ENCODE peak calls at places on chromosomes 7 and 10, in eight cellular contexts. X is neural crest cell; S is fibroblast of pulmonary artery; J is bronchial epithelial cell; Y is IMR-90; Z is CD4-positive, alpha-beta T cell; U is Panc1; I is fibroblast of lung. H is an unnamed sample.

GRCh38 chr10:78991187-78991586 is 77.6 kb upstream of the ZMIZ1 start:
- DNase-seq in S (no peak), Y (peak), X (no peak), Z (no peak), U (peak), I (peak), J (peak), H (no peak)

GRCh38 chr7:72037494-72037893 is 374.6 kb downstream of the CALN1 start:
- DNase-seq in Z (no peak), U (no peak), Y (no peak), S (no peak), I (no peak), X (no peak), J (no peak), H (no peak)

GRCh38 chr10:75575940-75576339 is 144.5 kb downstream of the LRMDA start:
- DNase-seq in S (no peak), J (no peak), I (no peak), Y (no peak), U (no peak), Z (no peak), X (no peak), H (no peak)

GRCh38 chr10:18238875-18239485 is 98.8 kb downstream of the CACNB2 start:
- DNase-seq in Z (no peak), U (no peak), X (no peak), J (peak), Y (peak), I (peak), S (peak), H (no peak)

GRCh38 chr7:3861941-3862340 is 560.9 kb downstream of the SDK1 start:
- DNase-seq in U (no peak), J (peak), X (no peak), Y (peak), I (peak), Z (no peak), S (peak), H (no peak)

GRCh38 chr7:33597181-33597580 is 308.2 kb upstream of the BMPER start:
- DNase-seq in Z (no peak), J (peak), I (no peak), U (no peak), X (no peak), Y (no peak), S (no peak), H (no peak)

GRCh38 chr7:19944363-19945120 is 171.1 kb upstream of the TMEM196 start:
- DNase-seq in Y (no peak), U (no peak), I (peak), X (no peak), Z (no peak), S (no peak), J (peak), H (no peak)

GRCh38 chr10:28367865-28368541 is 65.1 kb upstream of the MPP7 start:
- DNase-seq in S (no peak), U (no peak), J (peak), I (peak), Z (peak), X (no peak), Y (no peak), H (no peak)

GRCh38 chr7:91083855-91084644 is 180.2 kb upstream of the FZD1 start:
- DNase-seq in I (no peak), Z (no peak), Y (no peak), U (no peak), J (no peak), S (peak), X (no peak), H (no peak)

GRCh38 chr10:131183546-131184045 is 127.9 kb downstream of the TCERG1L start:
- DNase-seq in U (no peak), X (no peak), Y (no peak), I (no peak), S (no peak), Z (no peak), J (no peak), H (no peak)

GRCh38 chr7:102875700-102876192 is 37.1 kb upstream of the LRRC17 start:
- DNase-seq in X (no peak), U (peak), I (peak), Y (peak), J (peak), S (peak), Z (no peak), H (no peak)

GRCh38 chr10:120948889-120949382 is 97.8 kb downstream of the WDR11 start:
- DNase-seq in J (no peak), U (no peak), Z (peak), S (peak), I (peak), Y (peak), X (peak), H (peak)

GRCh38 chr7:25725483-25725882 is 426.5 kb upstream of the NFE2L3 start:
- DNase-seq in J (no peak), Y (peak), S (no peak), X (no peak), I (no peak), Z (no peak), U (no peak), H (no peak)

GRCh38 chr7:25716421-25716820 is 435.6 kb upstream of the NFE2L3 start:
- DNase-seq in Z (no peak), U (no peak), Y (peak), J (no peak), X (no peak), S (no peak), I (peak), H (no peak)

GRCh38 chr7:25722856-25723255 is 429.1 kb upstream of the NFE2L3 start:
- DNase-seq in Z (no peak), S (no peak), J (no peak), U (no peak), I (peak), X (no peak), Y (no peak), H (no peak)

GRCh38 chr7:25726180-25726579 is 425.8 kb upstream of the NFE2L3 start:
- DNase-seq in J (no peak), S (no peak), Y (no peak), I (no peak), U (no peak), Z (no peak), X (peak), H (no peak)

DNA sequence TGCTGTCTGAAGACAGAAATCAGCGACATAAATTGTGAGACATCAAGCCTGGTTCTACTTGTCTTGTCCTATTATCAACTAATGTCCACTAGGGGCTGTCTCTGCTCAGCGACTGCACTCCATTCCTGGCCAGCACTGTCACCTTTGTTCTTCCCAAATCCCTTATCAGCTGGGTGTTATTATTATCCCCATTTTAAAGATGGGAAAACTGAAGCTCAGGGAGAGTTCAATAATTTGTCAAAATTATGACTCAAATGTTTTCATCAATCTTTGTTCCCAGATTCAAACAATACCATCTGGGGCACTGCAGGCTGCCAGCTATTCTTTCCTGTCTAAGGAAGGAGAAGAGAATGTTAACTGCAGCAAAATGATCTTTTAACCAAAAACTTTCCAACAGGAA is 431.6 kb upstream of the NFE2L3 start:
- DNase-seq in S (no peak), J (peak), X (no peak), I (no peak), U (no peak), Y (peak), Z (no peak), H (no peak)
- TF ChIP-seq CTCF in S (no peak), J (peak), X (peak), I (peak), U (peak), Y (peak), Z (no peak), H (peak)

DNA sequence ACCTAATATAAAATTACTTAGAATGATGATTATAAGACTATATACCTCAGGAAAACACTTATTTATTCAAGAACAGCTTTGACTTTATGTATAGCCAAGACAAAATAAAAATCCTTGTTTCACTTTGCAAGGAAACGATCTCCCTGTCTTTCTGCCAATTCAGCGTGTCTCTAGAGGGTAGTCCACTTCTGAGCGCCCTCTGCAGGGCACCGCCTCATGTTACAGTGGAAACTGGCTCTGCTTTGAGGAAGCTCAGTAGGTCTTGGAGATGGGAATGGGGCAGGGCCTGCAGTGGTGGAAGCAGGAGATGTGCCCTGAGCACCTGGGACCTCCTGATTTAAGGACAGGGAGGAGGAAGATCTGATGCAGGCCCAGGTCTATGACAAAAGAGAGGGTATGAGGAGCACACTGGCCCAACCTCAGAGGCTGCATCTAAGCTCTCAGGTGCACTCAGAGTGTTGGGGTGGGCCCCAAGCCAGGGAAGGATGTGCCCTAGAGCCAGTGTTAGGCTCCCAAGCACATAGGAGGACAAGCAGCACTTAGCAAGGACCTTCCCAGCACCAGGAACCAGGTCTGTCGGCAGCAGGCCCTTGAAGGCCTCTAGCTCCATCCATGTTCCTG is 481.0 kb downstream of the TNS3 start:
- DNase-seq in S (peak), Z (no peak), X (peak), Y (peak), U (peak), J (peak), I (peak), H (no peak)
- TF ChIP-seq CTCF in S (peak), Z (no peak), X (peak), Y (peak), U (peak), J (peak), I (peak), H (peak)

GRCh38 chr10:95176101-95176500 is 17.9 kb upstream of the ACSM6 start:
- DNase-seq in X (no peak), Z (no peak), Y (no peak), I (no peak), J (no peak), S (no peak), U (no peak), H (no peak)
- TF ChIP-seq CTCF in X (no peak), Z (no peak), Y (no peak), I (no peak), J (peak), S (no peak), U (peak), H (no peak)

GRCh38 chr7:154699421-154699820 is 303.5 kb downstream of the PAXIP1 start:
- DNase-seq in U (no peak), S (no peak), X (no peak), Y (no peak), I (peak), Z (no peak), J (no peak), H (no peak)

GRCh38 chr7:154696556-154696955 is 306.4 kb downstream of the PAXIP1 start:
- DNase-seq in X (no peak), J (no peak), Z (no peak), S (no peak), I (peak), Y (no peak), U (no peak), H (no peak)

GRCh38 chr7:154695836-154696235 is 307.1 kb downstream of the PAXIP1 start:
- DNase-seq in Z (no peak), I (no peak), S (no peak), X (no peak), J (no peak), Y (no peak), U (no peak), H (no peak)

GRCh38 chr7:154693646-154694045 is 309.3 kb downstream of the PAXIP1 start:
- DNase-seq in Z (no peak), U (no peak), Y (no peak), S (no peak), J (no peak), X (no peak), I (no peak), H (no peak)

GRCh38 chr7:154698726-154699291 is 304.1 kb downstream of the PAXIP1 start:
- DNase-seq in J (no peak), Z (no peak), X (peak), S (no peak), U (no peak), Y (no peak), I (peak), H (no peak)
- TF ChIP-seq CTCF in J (no peak), Z (no peak), X (peak), S (no peak), U (peak), Y (no peak), I (no peak), H (peak)

GRCh38 chr10:97567891-97568290 is 4.7 kb upstream of the ANKRD2 start:
- DNase-seq in I (no peak), Z (no peak), S (no peak), X (no peak), Y (no peak), J (no peak), U (no peak), H (no peak)
- TF ChIP-seq CTCF in I (no peak), Z (no peak), S (no peak), X (no peak), Y (no peak), J (no peak), U (no peak), H (no peak)

DNA sequence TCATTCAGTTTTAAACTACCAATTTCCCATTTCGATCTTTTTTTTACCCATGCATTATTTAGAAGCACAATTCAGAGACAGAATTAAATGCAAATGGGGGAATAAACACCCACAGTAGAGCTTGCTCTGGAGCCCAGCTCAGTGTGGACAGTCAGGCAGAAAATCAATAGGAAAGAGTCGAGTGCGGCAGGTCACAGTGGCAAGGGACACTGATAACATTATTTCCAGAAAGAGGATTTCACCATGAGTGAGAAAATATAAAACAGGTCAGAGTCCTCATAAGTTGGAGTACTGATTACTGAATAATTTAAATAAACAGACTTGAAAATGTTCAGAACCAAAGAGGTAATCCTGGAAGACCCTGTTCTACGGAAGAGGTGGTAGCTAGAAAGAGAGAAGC is 532.5 kb downstream of the CCSER2 start:
- DNase-seq in J (no peak), S (no peak), I (no peak), U (no peak), X (no peak), Z (no peak), Y (no peak), H (no peak)
- TF ChIP-seq CTCF in J (no peak), S (no peak), I (no peak), U (no peak), X (no peak), Z (no peak), Y (no peak), H (no peak)

GRCh38 chr7:14734839-14735321 is 167.7 kb downstream of the DGKB start:
- DNase-seq in Y (no peak), Z (no peak), I (no peak), U (no peak), X (peak), J (no peak), S (no peak), H (no peak)
- TF ChIP-seq CTCF in Y (no peak), Z (no peak), I (no peak), U (peak), X (peak), J (peak), S (peak), H (no peak)

GRCh38 chr10:72261323-72262018 is 12.3 kb upstream of the DDIT4 start:
- DNase-seq in I (no peak), S (no peak), J (peak), Y (no peak), U (no peak), Z (no peak), X (no peak), H (no peak)

GRCh38 chr10:72260215-72260587 is 13.5 kb upstream of the DDIT4 start:
- DNase-seq in I (no peak), X (no peak), S (peak), Y (no peak), U (no peak), Z (no peak), J (no peak), H (no peak)

GRCh38 chr10:72258617-72259016 is 15.1 kb upstream of the DDIT4 start:
- DNase-seq in I (no peak), Z (no peak), J (no peak), S (no peak), Y (no peak), X (no peak), U (no peak), H (no peak)

GRCh38 chr10:72259491-72260214 is 14.1 kb upstream of the DDIT4 start:
- DNase-seq in Z (no peak), X (no peak), J (no peak), Y (peak), U (no peak), S (peak), I (peak), H (no peak)

DNA sequence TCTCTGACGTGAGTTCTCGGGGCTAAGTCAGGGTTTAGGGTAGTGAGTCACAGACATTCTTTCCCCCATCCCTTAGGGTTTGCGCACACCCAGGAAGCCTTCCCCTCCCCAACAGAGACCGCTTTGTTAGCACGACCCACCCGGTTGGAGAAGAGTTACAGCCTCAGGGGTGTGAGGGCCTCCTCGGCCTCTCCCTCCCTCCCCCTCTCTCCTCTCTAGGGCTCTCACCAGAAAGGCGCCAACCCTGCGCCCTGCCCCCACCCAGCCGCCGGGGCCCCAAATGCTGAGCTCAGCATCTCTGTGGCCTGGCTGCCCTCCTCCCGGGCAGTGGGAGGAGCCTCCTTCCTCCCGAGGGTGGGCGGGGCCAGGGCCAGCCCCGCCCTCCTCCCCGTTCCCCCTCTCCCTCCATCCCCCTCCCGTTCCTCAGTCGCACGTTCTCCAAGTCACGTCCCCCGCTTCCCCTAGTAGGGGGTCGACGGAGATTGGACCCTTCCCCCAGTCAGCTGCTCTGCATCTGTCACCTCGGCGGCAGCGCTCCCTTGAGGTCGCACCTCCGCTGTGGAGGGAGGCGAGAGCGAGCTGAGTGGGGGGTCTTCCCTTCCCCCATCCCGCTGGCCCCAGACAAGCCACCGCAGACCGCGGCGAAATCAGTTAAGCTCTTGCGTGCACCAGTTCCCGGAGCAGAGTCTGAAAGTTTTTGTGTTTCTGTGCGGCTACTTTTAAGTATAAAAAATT is 13.0 kb upstream of the DDIT4 start:
- DNase-seq in I (peak), U (no peak), Y (peak), S (peak), Z (peak), X (peak), J (peak), H (peak)
- TF ChIP-seq CTCF in I (no peak), U (no peak), Y (no peak), S (peak), Z (no peak), X (no peak), J (peak), H (peak)

GRCh38 chr10:118594392-118595063 is 920 bp downstream of the PRLHR start:
- DNase-seq in Z (peak), J (peak), S (peak), X (peak), I (peak), U (no peak), Y (peak), H (no peak)
- TF ChIP-seq CTCF in Z (peak), J (peak), S (peak), X (peak), I (no peak), U (peak), Y (peak), H (no peak)

GRCh38 chr7:35246819-35247218 is 7.1 kb downstream of the TBX20 start:
- DNase-seq in S (peak), X (no peak), U (no peak), Y (no peak), Z (no peak), J (no peak), I (no peak), H (no peak)

GRCh38 chr7:35241431-35241830 is 12.5 kb downstream of the TBX20 start:
- DNase-seq in I (no peak), S (no peak), Y (no peak), J (no peak), U (no peak), X (no peak), Z (no peak), H (no peak)

GRCh38 chr7:35241884-35242283 is 12.0 kb downstream of the TBX20 start:
- DNase-seq in S (no peak), X (no peak), Z (no peak), I (no peak), Y (no peak), U (no peak), J (no peak), H (no peak)
- TF ChIP-seq CTCF in S (peak), X (no peak), Z (no peak), I (no peak), Y (no peak), U (peak), J (no peak), H (peak)

H was measured in D721Med.